ENCODE peak calls at places on chromosomes 7 and 10, in nine cellular contexts. One of them, this sample, is unnamed.

GRCh38 chr7:94040254-94040653 is 36.1 kb upstream of the BET1 start:
- DNase-seq in psoas muscle: no peak
- DNase-seq in AG09319: no peak
- DNase-seq in astrocyte: no peak
- DNase-seq in tibial nerve: no peak
- DNase-seq in GM12864: no peak
- DNase-seq in neural progenitor cell: peak; percentile 27
- DNase-seq in HCT116: no peak
- DNase-seq in choroid plexus epithelial cell: no peak
- DNase-seq in this sample: no peak

GRCh38 chr7:41222704-41223103 is 480.2 kb downstream of the INHBA start:
- DNase-seq in psoas muscle: no peak
- DNase-seq in AG09319: no peak
- DNase-seq in astrocyte: peak; percentile 55
- DNase-seq in tibial nerve: no peak
- DNase-seq in GM12864: no peak
- DNase-seq in neural progenitor cell: no peak
- DNase-seq in HCT116: no peak
- DNase-seq in choroid plexus epithelial cell: peak; percentile 78
- DNase-seq in this sample: no peak

GRCh38 chr10:27618906-27619305 is 114.8 kb downstream of the RAB18 start:
- DNase-seq in psoas muscle: no peak
- DNase-seq in AG09319: no peak
- DNase-seq in astrocyte: peak; percentile 2
- DNase-seq in tibial nerve: no peak
- DNase-seq in GM12864: no peak
- DNase-seq in neural progenitor cell: no peak
- DNase-seq in HCT116: no peak
- DNase-seq in choroid plexus epithelial cell: no peak
- DNase-seq in this sample: no peak

GRCh38 chr7:45082831-45083331 is 5.9 kb downstream of the NACAD start:
- DNase-seq in psoas muscle: peak; percentile 51
- DNase-seq in AG09319: no peak
- DNase-seq in astrocyte: no peak
- DNase-seq in tibial nerve: no peak
- DNase-seq in GM12864: no peak
- DNase-seq in neural progenitor cell: no peak
- DNase-seq in HCT116: no peak
- DNase-seq in choroid plexus epithelial cell: no peak
- DNase-seq in this sample: no peak

GRCh38 chr7:19957664-19958063 is 184.2 kb upstream of the TMEM196 start:
- DNase-seq in psoas muscle: no peak
- DNase-seq in AG09319: no peak
- DNase-seq in astrocyte: peak; percentile 45
- DNase-seq in tibial nerve: no peak
- DNase-seq in GM12864: no peak
- DNase-seq in neural progenitor cell: no peak
- DNase-seq in HCT116: no peak
- DNase-seq in choroid plexus epithelial cell: peak; percentile 38
- DNase-seq in this sample: no peak

GRCh38 chr10:22686347-22686746 is 28.0 kb downstream of the PIP4K2A start:
- DNase-seq in psoas muscle: no peak
- DNase-seq in AG09319: no peak
- DNase-seq in astrocyte: no peak
- DNase-seq in tibial nerve: no peak
- DNase-seq in GM12864: no peak
- DNase-seq in neural progenitor cell: no peak
- DNase-seq in HCT116: no peak
- DNase-seq in choroid plexus epithelial cell: no peak
- DNase-seq in this sample: no peak

GRCh38 chr7:41578700-41579099 is 124.2 kb downstream of the INHBA start:
- DNase-seq in psoas muscle: no peak
- DNase-seq in AG09319: no peak
- DNase-seq in astrocyte: peak; percentile 29
- DNase-seq in tibial nerve: no peak
- DNase-seq in GM12864: no peak
- DNase-seq in neural progenitor cell: no peak
- DNase-seq in HCT116: no peak
- DNase-seq in choroid plexus epithelial cell: no peak
- DNase-seq in this sample: no peak

GRCh38 chr10:95552680-95553342 is 8.4 kb downstream of the SORBS1 start:
- DNase-seq in psoas muscle: no peak
- DNase-seq in AG09319: no peak
- DNase-seq in astrocyte: no peak
- DNase-seq in tibial nerve: no peak
- DNase-seq in GM12864: no peak
- DNase-seq in neural progenitor cell: peak; percentile 71
- DNase-seq in HCT116: no peak
- DNase-seq in choroid plexus epithelial cell: no peak
- DNase-seq in this sample: no peak

GRCh38 chr10:92891885-92892705 is 43.8 kb downstream of the EXOC6 start:
- DNase-seq in psoas muscle: peak; percentile 54
- DNase-seq in AG09319: peak; percentile 47
- DNase-seq in astrocyte: peak; percentile 80
- DNase-seq in tibial nerve: peak; percentile 12
- DNase-seq in GM12864: no peak
- DNase-seq in neural progenitor cell: no peak
- DNase-seq in HCT116: peak; percentile 96
- DNase-seq in choroid plexus epithelial cell: peak; percentile 89
- DNase-seq in this sample: no peak

GRCh38 chr10:92897916-92898315 is 49.6 kb downstream of the EXOC6 start:
- DNase-seq in psoas muscle: no peak
- DNase-seq in AG09319: no peak
- DNase-seq in astrocyte: no peak
- DNase-seq in tibial nerve: no peak
- DNase-seq in GM12864: no peak
- DNase-seq in neural progenitor cell: no peak
- DNase-seq in HCT116: no peak
- DNase-seq in choroid plexus epithelial cell: no peak
- DNase-seq in this sample: no peak

GRCh38 chr10:92894081-92894480 is 45.8 kb downstream of the EXOC6 start:
- DNase-seq in psoas muscle: no peak
- DNase-seq in AG09319: no peak
- DNase-seq in astrocyte: no peak
- DNase-seq in tibial nerve: no peak
- DNase-seq in GM12864: no peak
- DNase-seq in neural progenitor cell: no peak
- DNase-seq in HCT116: no peak
- DNase-seq in choroid plexus epithelial cell: no peak
- DNase-seq in this sample: no peak

GRCh38 chr10:92892706-92893054 is 44.4 kb downstream of the EXOC6 start:
- DNase-seq in psoas muscle: no peak
- DNase-seq in AG09319: no peak
- DNase-seq in astrocyte: no peak
- DNase-seq in tibial nerve: no peak
- DNase-seq in GM12864: no peak
- DNase-seq in neural progenitor cell: no peak
- DNase-seq in HCT116: peak; percentile 33
- DNase-seq in choroid plexus epithelial cell: no peak
- DNase-seq in this sample: no peak
- TF ChIP-seq CTCF in psoas muscle: no peak
- TF ChIP-seq CTCF in AG09319: no peak
- TF ChIP-seq CTCF in astrocyte: no peak
- TF ChIP-seq CTCF in tibial nerve: no peak
- TF ChIP-seq CTCF in GM12864: no peak
- TF ChIP-seq CTCF in neural progenitor cell: no peak
- TF ChIP-seq CTCF in HCT116: no peak
- TF ChIP-seq CTCF in choroid plexus epithelial cell: no peak
- TF ChIP-seq CTCF in this sample: no peak

DNA sequence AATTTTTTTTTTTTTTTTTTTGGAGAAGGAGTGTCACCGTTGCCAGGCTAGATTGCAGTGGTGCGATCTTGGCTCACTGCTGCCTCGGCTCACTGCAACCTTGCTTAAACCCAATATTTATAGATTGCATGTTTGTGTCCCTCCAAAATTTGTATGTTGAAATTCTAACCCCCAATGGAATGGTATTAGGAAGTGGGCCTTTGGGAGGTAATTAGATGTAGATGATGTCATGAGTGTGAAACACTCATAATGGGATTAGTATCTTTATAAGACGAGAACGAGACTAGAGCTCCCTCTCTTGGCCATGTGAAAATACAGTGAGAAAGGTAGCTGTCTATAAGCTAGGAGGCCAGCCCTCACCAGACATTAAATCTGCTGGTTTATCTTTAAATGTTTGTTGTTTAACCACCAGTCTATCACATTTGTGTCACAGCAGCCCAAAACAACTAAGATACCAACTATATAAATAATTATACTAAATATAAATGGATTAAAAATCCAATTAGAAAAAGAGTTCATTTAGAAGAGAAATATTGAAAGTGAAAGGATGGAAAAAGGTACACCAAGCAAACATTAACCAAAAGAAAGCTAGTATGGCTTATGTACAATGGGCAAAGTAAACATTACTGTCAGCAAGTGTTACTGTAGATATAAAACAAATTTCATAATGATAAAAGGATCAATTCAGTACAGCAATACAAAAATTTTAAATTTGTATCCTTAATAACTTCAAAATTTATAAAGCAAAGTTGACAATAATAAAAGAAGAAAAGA is 9.3 kb downstream of the TCAF1 start:
- DNase-seq in psoas muscle: no peak
- DNase-seq in AG09319: no peak
- DNase-seq in astrocyte: peak; percentile 15
- DNase-seq in tibial nerve: no peak
- DNase-seq in GM12864: no peak
- DNase-seq in neural progenitor cell: peak; percentile 66
- DNase-seq in HCT116: peak; percentile 54
- DNase-seq in choroid plexus epithelial cell: peak; percentile 72
- DNase-seq in this sample: no peak
- TF ChIP-seq CTCF in psoas muscle: no peak
- TF ChIP-seq CTCF in AG09319: peak; percentile 1
- TF ChIP-seq CTCF in astrocyte: peak; percentile 47
- TF ChIP-seq CTCF in tibial nerve: no peak
- TF ChIP-seq CTCF in GM12864: peak; percentile 61
- TF ChIP-seq CTCF in neural progenitor cell: peak; percentile 60
- TF ChIP-seq CTCF in HCT116: peak; percentile 66
- TF ChIP-seq CTCF in choroid plexus epithelial cell: peak; percentile 58
- TF ChIP-seq CTCF in this sample: peak; percentile 22

GRCh38 chr10:78768882-78769281 is 299.9 kb upstream of the ZMIZ1 start:
- DNase-seq in psoas muscle: no peak
- DNase-seq in AG09319: no peak
- DNase-seq in astrocyte: no peak
- DNase-seq in tibial nerve: no peak
- DNase-seq in GM12864: no peak
- DNase-seq in neural progenitor cell: no peak
- DNase-seq in HCT116: no peak
- DNase-seq in choroid plexus epithelial cell: no peak
- DNase-seq in this sample: no peak

GRCh38 chr10:78768041-78768569 is 300.7 kb upstream of the ZMIZ1 start:
- DNase-seq in psoas muscle: no peak
- DNase-seq in AG09319: no peak
- DNase-seq in astrocyte: no peak
- DNase-seq in tibial nerve: no peak
- DNase-seq in GM12864: no peak
- DNase-seq in neural progenitor cell: no peak
- DNase-seq in HCT116: no peak
- DNase-seq in choroid plexus epithelial cell: no peak
- DNase-seq in this sample: no peak

GRCh38 chr10:78771215-78771614 is 297.6 kb upstream of the ZMIZ1 start:
- DNase-seq in psoas muscle: no peak
- DNase-seq in AG09319: no peak
- DNase-seq in astrocyte: no peak
- DNase-seq in tibial nerve: no peak
- DNase-seq in GM12864: no peak
- DNase-seq in neural progenitor cell: no peak
- DNase-seq in HCT116: no peak
- DNase-seq in choroid plexus epithelial cell: no peak
- DNase-seq in this sample: no peak

GRCh38 chr10:78770167-78771090 is 298.3 kb upstream of the ZMIZ1 start:
- DNase-seq in psoas muscle: peak; percentile 25
- DNase-seq in AG09319: no peak
- DNase-seq in astrocyte: no peak
- DNase-seq in tibial nerve: no peak
- DNase-seq in GM12864: no peak
- DNase-seq in neural progenitor cell: no peak
- DNase-seq in HCT116: no peak
- DNase-seq in choroid plexus epithelial cell: no peak
- DNase-seq in this sample: no peak

DNA sequence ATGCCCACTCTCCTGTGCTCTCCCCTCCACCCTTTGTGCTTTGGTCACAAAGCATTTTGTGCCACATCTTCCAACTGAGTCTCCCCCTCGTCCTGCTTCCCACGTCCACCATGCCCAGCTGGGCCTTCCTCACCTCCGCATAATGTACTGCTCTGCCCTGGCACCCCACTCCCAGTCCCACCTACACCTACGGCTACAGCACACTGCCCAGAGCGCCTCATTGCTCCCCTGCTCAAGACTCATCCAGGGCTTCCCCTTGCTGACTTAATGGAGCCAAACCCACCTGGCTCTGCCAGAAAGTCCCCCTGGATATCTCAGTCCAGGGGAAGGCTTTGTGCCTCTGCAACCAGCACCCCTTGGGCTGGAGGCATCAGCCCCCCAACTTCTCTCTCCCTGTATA is 299.2 kb upstream of the ZMIZ1 start:
- DNase-seq in psoas muscle: peak; percentile 26
- DNase-seq in AG09319: no peak
- DNase-seq in astrocyte: no peak
- DNase-seq in tibial nerve: no peak
- DNase-seq in GM12864: no peak
- DNase-seq in neural progenitor cell: no peak
- DNase-seq in HCT116: no peak
- DNase-seq in choroid plexus epithelial cell: no peak
- DNase-seq in this sample: no peak
- TF ChIP-seq CTCF in psoas muscle: no peak
- TF ChIP-seq CTCF in AG09319: no peak
- TF ChIP-seq CTCF in astrocyte: no peak
- TF ChIP-seq CTCF in tibial nerve: no peak
- TF ChIP-seq CTCF in GM12864: no peak
- TF ChIP-seq CTCF in neural progenitor cell: no peak
- TF ChIP-seq CTCF in HCT116: no peak
- TF ChIP-seq CTCF in choroid plexus epithelial cell: no peak
- TF ChIP-seq CTCF in this sample: no peak

GRCh38 chr7:54880326-54880989 is 121.4 kb upstream of the SEC61G start:
- DNase-seq in psoas muscle: no peak
- DNase-seq in AG09319: no peak
- DNase-seq in astrocyte: no peak
- DNase-seq in tibial nerve: no peak
- DNase-seq in GM12864: no peak
- DNase-seq in neural progenitor cell: no peak
- DNase-seq in HCT116: no peak
- DNase-seq in choroid plexus epithelial cell: no peak
- DNase-seq in this sample: no peak

GRCh38 chr7:54879776-54880175 is 120.8 kb upstream of the SEC61G start:
- DNase-seq in psoas muscle: no peak
- DNase-seq in AG09319: no peak
- DNase-seq in astrocyte: no peak
- DNase-seq in tibial nerve: no peak
- DNase-seq in GM12864: no peak
- DNase-seq in neural progenitor cell: no peak
- DNase-seq in HCT116: no peak
- DNase-seq in choroid plexus epithelial cell: no peak
- DNase-seq in this sample: no peak

GRCh38 chr7:54874804-54875203 is 115.8 kb upstream of the SEC61G start:
- DNase-seq in psoas muscle: no peak
- DNase-seq in AG09319: no peak
- DNase-seq in astrocyte: no peak
- DNase-seq in tibial nerve: no peak
- DNase-seq in GM12864: no peak
- DNase-seq in neural progenitor cell: no peak
- DNase-seq in HCT116: no peak
- DNase-seq in choroid plexus epithelial cell: peak; percentile 22
- DNase-seq in this sample: no peak

GRCh38 chr7:54878339-54878738 is 119.3 kb upstream of the SEC61G start:
- DNase-seq in psoas muscle: no peak
- DNase-seq in AG09319: no peak
- DNase-seq in astrocyte: no peak
- DNase-seq in tibial nerve: no peak
- DNase-seq in GM12864: no peak
- DNase-seq in neural progenitor cell: no peak
- DNase-seq in HCT116: no peak
- DNase-seq in choroid plexus epithelial cell: peak; percentile 61
- DNase-seq in this sample: no peak

GRCh38 chr7:54877683-54878082 is 118.7 kb upstream of the SEC61G start:
- DNase-seq in psoas muscle: no peak
- DNase-seq in AG09319: no peak
- DNase-seq in astrocyte: no peak
- DNase-seq in tibial nerve: no peak
- DNase-seq in GM12864: no peak
- DNase-seq in neural progenitor cell: no peak
- DNase-seq in HCT116: peak; percentile 7
- DNase-seq in choroid plexus epithelial cell: peak; percentile 51
- DNase-seq in this sample: no peak
- TF ChIP-seq CTCF in psoas muscle: no peak
- TF ChIP-seq CTCF in AG09319: no peak
- TF ChIP-seq CTCF in astrocyte: no peak
- TF ChIP-seq CTCF in tibial nerve: no peak
- TF ChIP-seq CTCF in GM12864: no peak
- TF ChIP-seq CTCF in neural progenitor cell: no peak
- TF ChIP-seq CTCF in HCT116: no peak
- TF ChIP-seq CTCF in choroid plexus epithelial cell: peak; percentile 35
- TF ChIP-seq CTCF in this sample: no peak